ENCODE peak calls at places on chromosomes 4 and X, in seven cellular contexts. Z is neuronal stem cell, E is trophoblast cell, A is H9, W is IMR-90, S is mesenchymal stem cell, Q is H1. G is an unnamed sample.

GRCh38 chr4:2406920-2407319 is 11.5 kb downstream of the ZFYVE28 start:
- DNase-seq in Z (no peak), E (no peak), A (no peak), W (no peak), S (no peak), Q (no peak), G (no peak)

GRCh38 chrX:72349190-72349589 is 43.5 kb upstream of the CITED1 start:
- DNase-seq in Z (no peak), E (no peak), A (no peak), W (no peak), S (no peak), Q (no peak), G (peak)

GRCh38 chrX:136202889-136203288 is 48.3 kb downstream of the MAP7D3 start:
- DNase-seq in Z (no peak), E (peak), A (no peak), W (peak), S (peak), Q (no peak), G (no peak)

GRCh38 chr4:158998624-158999023 is 104.3 kb upstream of the RAPGEF2 start:
- DNase-seq in Z (no peak), E (peak), A (no peak), W (no peak), S (peak), Q (no peak), G (no peak)

GRCh38 chrX:37959212-37960021 is 46.9 kb upstream of the SYTL5 start:
- DNase-seq in Z (no peak), E (no peak), A (no peak), W (no peak), S (no peak), Q (no peak), G (no peak)

GRCh38 chr4:5079581-5079980 is 28.3 kb downstream of the STK32B start:
- DNase-seq in Z (no peak), E (no peak), A (no peak), W (peak), S (peak), Q (no peak), G (no peak)

GRCh38 chr4:150368667-150369066 is 213.3 kb upstream of the MAB21L2 start:
- DNase-seq in Z (no peak), E (no peak), A (no peak), W (peak), S (peak), Q (no peak), G (no peak)

GRCh38 chr4:5036239-5036638 is 15.0 kb upstream of the STK32B start:
- DNase-seq in Z (no peak), E (no peak), A (no peak), W (peak), S (peak), Q (no peak), G (peak)

GRCh38 chr4:153486281-153487151 is 20.4 kb downstream of the TMEM131L start:
- DNase-seq in Z (no peak), E (peak), A (peak), W (peak), S (peak), Q (no peak), G (peak)

GRCh38 chr4:175419120-175419774 is 392.8 kb downstream of the GPM6A start:
- DNase-seq in Z (no peak), E (peak), A (no peak), W (peak), S (peak), Q (no peak), G (peak)

GRCh38 chrX:53091354-53091753 is 2.6 kb upstream of the KANTR start:
- DNase-seq in Z (no peak), E (no peak), A (no peak), W (no peak), S (no peak), Q (no peak), G (no peak)

GRCh38 chr4:18021720-18022571 is at the start of gene LCORL:
- DNase-seq in Z (peak), E (peak), A (peak), W (peak), S (peak), Q (peak), G (peak)

GRCh38 chrX:118655561-118656246 is 71.7 kb upstream of the IL13RA1 start:
- DNase-seq in Z (no peak), E (no peak), A (no peak), W (peak), S (peak), Q (no peak), G (no peak)

GRCh38 chr4:88952081-88952480 is 104.9 kb downstream of the FAM13A start:
- DNase-seq in Z (no peak), E (no peak), A (no peak), W (no peak), S (no peak), Q (no peak), G (no peak)

GRCh38 chr4:168386002-168386401 is 67.5 kb upstream of the DDX60 start:
- DNase-seq in Z (no peak), E (no peak), A (no peak), W (no peak), S (no peak), Q (no peak), G (no peak)

GRCh38 chr4:118798658-118799057 is 37.3 kb downstream of the SEC24D start:
- DNase-seq in Z (no peak), E (no peak), A (peak), W (no peak), S (no peak), Q (no peak), G (peak)

GRCh38 chrX:19758536-19758935 is 128.9 kb downstream of the SH3KBP1 start:
- DNase-seq in Z (no peak), E (peak), A (no peak), W (no peak), S (no peak), Q (no peak), G (peak)

GRCh38 chr4:188841523-188841922 is 702.3 kb downstream of the TRIML1 start:
- DNase-seq in Z (no peak), E (no peak), A (no peak), W (no peak), S (no peak), Q (no peak), G (no peak)

GRCh38 chr4:92254767-92255442 is 48.9 kb upstream of the GRID2 start:
- DNase-seq in Z (no peak), E (no peak), A (peak), W (no peak), S (no peak), Q (peak), G (peak)

GRCh38 chr4:2837904-2838496 is 5.6 kb upstream of the ADD1 start:
- DNase-seq in Z (no peak), E (no peak), A (no peak), W (peak), S (no peak), Q (no peak), G (no peak)

GRCh38 chr4:164252286-164252685 is 501.6 kb upstream of the SMIM31 start:
- DNase-seq in Z (peak), E (no peak), A (peak), W (no peak), S (peak), Q (peak), G (peak)

GRCh38 chr4:103934178-103934789 is 214.5 kb upstream of the TACR3 start:
- DNase-seq in Z (peak), E (peak), A (no peak), W (peak), S (peak), Q (no peak), G (peak)

GRCh38 chr4:39278476-39278875 is 87.7 kb downstream of the RFC1 start:
- DNase-seq in Z (no peak), E (no peak), A (no peak), W (no peak), S (no peak), Q (no peak), G (no peak)

GRCh38 chr4:73070072-73070385 is 513 bp upstream of the COX18 start:
- DNase-seq in Z (no peak), E (no peak), A (no peak), W (no peak), S (no peak), Q (no peak), G (no peak)

GRCh38 chr4:148091896-148092295 is 350.3 kb downstream of the NR3C2 start:
- DNase-seq in Z (no peak), E (no peak), A (no peak), W (no peak), S (no peak), Q (no peak), G (no peak)

GRCh38 chrX:131830400-131831184 is 192.5 kb upstream of the STK26 start:
- DNase-seq in Z (peak), E (peak), A (peak), W (peak), S (peak), Q (peak), G (peak)

GRCh38 chr4:138494931-138495330 is 252.8 kb upstream of the SLC7A11 start:
- DNase-seq in Z (no peak), E (no peak), A (peak), W (peak), S (peak), Q (peak), G (peak)

GRCh38 chrX:150429577-150429976 is 66.5 kb downstream of the MAMLD1 start:
- DNase-seq in Z (no peak), E (peak), A (no peak), W (peak), S (peak), Q (no peak), G (no peak)

GRCh38 chr4:58849026-58849425 is 1738.8 kb upstream of the IGFBP7 start:
- DNase-seq in Z (no peak), E (no peak), A (no peak), W (no peak), S (no peak), Q (no peak), G (no peak)

GRCh38 chr4:87973283-87974169 is 2.0 kb upstream of the SPP1 start:
- DNase-seq in Z (peak), E (peak), A (peak), W (peak), S (peak), Q (peak), G (peak)

GRCh38 chr4:144288011-144288903 is 147.7 kb upstream of the GYPA start:
- DNase-seq in Z (no peak), E (no peak), A (no peak), W (no peak), S (no peak), Q (no peak), G (no peak)

GRCh38 chr4:119623025-119623424 is 5.6 kb downstream of the PDE5A start:
- DNase-seq in Z (no peak), E (no peak), A (no peak), W (peak), S (no peak), Q (no peak), G (no peak)

GRCh38 chrX:23383411-23383810 is 48.8 kb downstream of the PTCHD1 start:
- DNase-seq in Z (no peak), E (no peak), A (no peak), W (peak), S (peak), Q (no peak), G (no peak)

GRCh38 chr4:10079951-10080873 is 36.4 kb downstream of the WDR1 start:
- DNase-seq in Z (no peak), E (no peak), A (no peak), W (no peak), S (no peak), Q (no peak), G (no peak)

GRCh38 chrX:85379174-85379907 is at the start of gene POF1B:
- DNase-seq in Z (no peak), E (peak), A (peak), W (no peak), S (no peak), Q (no peak), G (peak)

GRCh38 chrX:23952984-23953907 is 45.4 kb downstream of the CXorf58 start:
- DNase-seq in Z (no peak), E (peak), A (peak), W (no peak), S (no peak), Q (no peak), G (peak)

GRCh38 chr4:4787421-4787820 is 72.0 kb upstream of the MSX1 start:
- DNase-seq in Z (no peak), E (no peak), A (no peak), W (no peak), S (no peak), Q (no peak), G (no peak)

GRCh38 chrX:347351-348117 is 28.9 kb upstream of the GTPBP6 start:
- DNase-seq in Z (no peak), E (no peak), A (no peak), W (no peak), S (no peak), Q (no peak), G (no peak)

GRCh38 chrX:151790421-151791160 is 56.0 kb downstream of the CNGA2 start:
- DNase-seq in Z (no peak), E (no peak), A (no peak), W (no peak), S (no peak), Q (no peak), G (no peak)
- H3K4ac ChIP-seq in Z (no peak), E (no peak), A (no peak), W (no peak), S (no peak), Q (no peak), G (no peak)

DNA sequence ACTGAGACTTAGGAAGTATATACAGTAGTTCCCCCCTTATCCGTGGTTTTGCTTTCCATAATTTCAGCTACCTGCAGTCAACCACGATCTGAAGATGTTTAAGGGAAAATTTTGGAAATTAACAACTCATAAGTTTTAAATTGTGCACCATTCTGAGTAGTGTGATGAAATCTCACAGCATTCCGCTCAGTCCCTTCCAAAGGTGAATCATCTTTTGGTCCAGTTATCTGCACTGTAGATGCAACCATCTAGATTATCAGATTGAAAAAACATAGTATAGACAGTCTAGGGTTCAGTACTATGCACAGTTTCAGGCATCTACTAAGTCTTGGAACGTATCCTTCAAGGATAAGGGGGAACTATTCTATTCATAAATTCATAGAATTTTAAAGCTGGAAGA is 109.0 kb downstream of the ANXA3 start:
- DNase-seq in Z (no peak), E (peak), A (no peak), W (no peak), S (no peak), Q (no peak), G (no peak)
- H3K9ac ChIP-seq in Z (no peak), E (no peak), A (no peak), W (no peak), S (no peak), Q (no peak), G (no peak)

DNA sequence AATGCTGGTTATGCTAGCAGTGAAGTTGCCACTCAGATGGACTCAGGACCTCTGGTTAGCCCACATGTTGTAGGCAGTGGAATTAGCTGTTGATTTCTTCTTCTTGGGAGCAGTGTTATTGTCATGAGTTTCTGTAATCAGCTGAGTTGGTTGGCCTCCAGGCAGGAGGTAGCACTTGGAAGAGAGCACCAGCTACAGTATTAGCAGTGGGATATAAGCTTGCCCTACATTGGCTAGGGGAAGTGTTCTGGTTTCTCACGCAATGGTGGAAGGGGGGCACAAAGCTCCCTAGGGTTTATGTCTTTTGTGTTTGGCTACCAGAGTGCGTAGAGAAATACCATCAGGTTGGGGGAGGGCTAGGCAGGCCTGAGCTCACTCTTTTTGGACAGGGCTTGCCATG is 34.0 kb upstream of the UCP1 start:
- DNase-seq in Z (no peak), E (no peak), A (no peak), W (no peak), S (no peak), Q (no peak), G (no peak)
- H3K4ac ChIP-seq in Z (no peak), E (no peak), A (no peak), W (no peak), S (no peak), Q (no peak), G (no peak)

GRCh38 chr4:156889616-156890594 is 81.7 kb downstream of the PDGFC start:
- DNase-seq in Z (no peak), E (peak), A (no peak), W (peak), S (peak), Q (no peak), G (no peak)
- H3K9ac ChIP-seq in Z (no peak), E (no peak), A (no peak), W (no peak), S (no peak), Q (no peak), G (no peak)

GRCh38 chr4:117770269-117771087 is 263.8 kb upstream of the NDST3 start:
- DNase-seq in Z (no peak), E (no peak), A (no peak), W (no peak), S (no peak), Q (no peak), G (no peak)

GRCh38 chr4:117771647-117772337 is 262.5 kb upstream of the NDST3 start:
- DNase-seq in Z (no peak), E (peak), A (peak), W (no peak), S (peak), Q (peak), G (peak)

GRCh38 chr4:117777721-117778120 is 256.6 kb upstream of the NDST3 start:
- DNase-seq in Z (no peak), E (no peak), A (no peak), W (no peak), S (no peak), Q (no peak), G (no peak)

GRCh38 chr4:117768610-117769009 is 265.7 kb upstream of the NDST3 start:
- DNase-seq in Z (no peak), E (no peak), A (no peak), W (no peak), S (no peak), Q (no peak), G (no peak)

DNA sequence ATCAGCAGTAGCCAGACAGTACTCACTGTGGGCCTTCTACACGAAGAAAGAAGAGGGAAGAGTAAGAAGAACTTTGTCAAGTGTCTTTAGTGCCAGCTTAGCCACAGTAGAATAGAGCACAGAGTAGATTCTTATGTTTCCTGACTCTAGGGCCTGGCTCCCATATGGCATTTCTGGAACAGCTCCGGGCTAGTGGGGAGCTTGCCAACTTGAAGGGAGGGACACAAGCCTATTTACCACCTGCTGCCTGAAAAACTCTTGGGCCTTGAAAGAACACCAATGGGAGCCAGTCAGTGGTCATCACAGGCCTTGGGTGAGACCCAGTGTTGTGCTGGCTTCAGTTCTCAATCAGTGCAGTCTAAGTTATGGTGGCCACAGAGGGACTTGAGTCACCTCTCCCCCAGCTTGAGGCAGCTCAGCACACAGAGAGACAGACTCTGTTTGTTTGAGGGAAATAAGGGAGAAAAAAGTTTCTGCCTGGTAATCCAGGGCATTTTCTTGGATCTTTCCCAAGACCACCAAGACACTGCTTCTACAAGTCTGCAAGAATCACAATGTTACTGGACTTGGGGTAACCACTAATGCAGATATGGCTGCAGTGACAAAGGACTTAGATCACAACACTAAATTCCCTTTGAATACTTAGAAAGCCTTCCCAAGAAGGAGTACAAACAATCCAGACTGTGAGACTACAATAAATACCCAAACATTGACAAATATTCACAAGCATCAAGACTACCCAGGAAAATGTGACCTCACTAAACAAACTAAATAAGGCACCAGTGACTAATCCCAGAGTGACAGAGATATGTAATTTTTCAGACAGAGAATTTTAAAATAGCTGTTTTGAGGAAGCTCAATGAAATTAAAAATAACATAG is 261.0 kb upstream of the NDST3 start:
- DNase-seq in Z (no peak), E (no peak), A (no peak), W (no peak), S (peak), Q (no peak), G (no peak)
- H3K4ac ChIP-seq in Z (no peak), E (no peak), A (no peak), W (no peak), S (no peak), Q (no peak), G (no peak)

GRCh38 chr4:8267077-8267476 is 2.5 kb upstream of the HTRA3 start:
- DNase-seq in Z (peak), E (peak), A (peak), W (peak), S (peak), Q (peak), G (peak)

GRCh38 chr4:8270418-8270771 is 841 bp downstream of the HTRA3 start:
- DNase-seq in Z (no peak), E (no peak), A (no peak), W (no peak), S (no peak), Q (no peak), G (no peak)

GRCh38 chr4:8269535-8270417 is at the start of gene HTRA3:
- DNase-seq in Z (peak), E (peak), A (peak), W (peak), S (peak), Q (no peak), G (peak)

GRCh38 chr4:8268211-8268610 is 1.3 kb upstream of the HTRA3 start:
- DNase-seq in Z (no peak), E (no peak), A (no peak), W (no peak), S (no peak), Q (no peak), G (no peak)

DNA sequence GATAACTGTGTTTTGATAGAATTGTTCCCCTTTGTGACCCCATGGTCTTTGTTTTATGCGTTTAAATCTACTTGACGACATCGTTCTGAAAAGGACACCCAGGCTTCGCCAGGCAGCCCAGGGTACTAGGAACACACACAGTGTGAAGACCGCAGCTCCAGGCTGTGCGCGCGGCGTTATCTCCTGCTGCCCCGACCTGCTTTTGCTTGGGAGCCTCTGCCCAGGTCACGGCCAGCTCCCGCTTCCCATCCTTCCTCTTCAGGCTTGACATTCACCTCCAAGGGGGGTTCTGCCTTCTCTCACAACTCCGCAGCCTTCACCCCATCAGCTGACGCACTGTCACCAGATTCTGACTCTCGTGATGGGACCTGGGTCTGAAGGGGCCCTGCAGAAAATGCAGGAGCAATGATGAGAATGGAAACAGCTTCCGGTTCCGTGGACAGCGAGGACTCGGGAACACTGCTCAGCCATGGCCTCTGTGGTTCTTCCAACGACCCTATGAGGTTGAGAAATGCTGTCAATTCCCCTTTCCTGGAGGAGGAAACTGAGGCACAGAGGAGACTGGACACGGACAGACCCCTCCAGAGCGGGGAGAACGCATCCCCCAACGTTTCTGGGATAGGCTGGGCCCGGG is 536 bp upstream of the HTRA3 start:
- DNase-seq in Z (no peak), E (no peak), A (no peak), W (no peak), S (no peak), Q (no peak), G (no peak)
- H3K9ac ChIP-seq in Z (no peak), E (no peak), A (no peak), W (peak), S (peak), Q (no peak), G (peak)

GRCh38 chr4:128287159-128287870 is at the start of gene PGRMC2:
- DNase-seq in Z (peak), E (peak), A (peak), W (peak), S (peak), Q (no peak), G (peak)
- H3K4ac ChIP-seq in Z (peak), E (peak), A (no peak), W (peak), S (peak), Q (no peak), G (peak)